ENCODE peak calls at places on chromosome 11, in ten cellular contexts. O is H9; K is HFFc6; J is astrocyte of the cerebellum; V is stomach; U is colonic mucosa; T is fibroblast of mammary gland; Q is right lobe of liver; M is foreskin fibroblast; X is CD4-positive, alpha-beta T cell. Y is an unnamed sample.

GRCh38 chr11:33899383-33900037 is 7.6 kb upstream of the LMO2 start:
- DNase-seq in O (no peak), K (peak; percentile 57), J (peak; percentile 75), V (peak; percentile 50), U (peak; percentile 64), T (peak; percentile 83), Q (peak; percentile 67), M (peak; percentile 87), X (no peak), Y (peak; percentile 67)

GRCh38 chr11:63574856-63575602 is 11.8 kb upstream of the PLAAT2 start:
- DNase-seq in O (peak; percentile 14), K (no peak), J (no peak), V (no peak), U (peak; percentile 37), T (peak; percentile 67), Q (peak; percentile 45), M (peak; percentile 33), X (no peak), Y (no peak)

GRCh38 chr11:12888525-12889158 is 120.5 kb upstream of the RASSF10 start:
- DNase-seq in O (peak; percentile 81), K (peak; percentile 84), J (peak; percentile 95), V (peak; percentile 91), U (peak; percentile 86), T (peak; percentile 93), Q (peak; percentile 77), M (peak; percentile 96), X (peak; percentile 71), Y (peak; percentile 79)

GRCh38 chr11:124817036-124817435 is 16.8 kb upstream of the MSANTD2 start:
- DNase-seq in O (no peak), K (no peak), J (no peak), V (no peak), U (peak; percentile 66), T (no peak), Q (peak; percentile 31), M (no peak), X (no peak), Y (no peak)

GRCh38 chr11:17541330-17541885 is 2.8 kb downstream of the USH1C start:
- DNase-seq in O (no peak), K (peak; percentile 33), J (no peak), V (no peak), U (peak; percentile 36), T (no peak), Q (no peak), M (peak; percentile 9), X (no peak), Y (no peak)

GRCh38 chr11:13324709-13325108 is 47.1 kb downstream of the BMAL1 start:
- DNase-seq in O (no peak), K (no peak), J (no peak), V (no peak), U (no peak), T (no peak), Q (no peak), M (no peak), X (no peak), Y (no peak)

GRCh38 chr11:72996959-72997358 is 145.2 kb downstream of the FCHSD2 start:
- DNase-seq in O (no peak), K (no peak), J (no peak), V (no peak), U (no peak), T (no peak), Q (no peak), M (no peak), X (no peak), Y (no peak)

GRCh38 chr11:14835491-14836105 is 56.4 kb downstream of the CYP2R1 start:
- DNase-seq in O (no peak), K (no peak), J (no peak), V (no peak), U (no peak), T (no peak), Q (no peak), M (no peak), X (no peak), Y (no peak)

GRCh38 chr11:44116433-44116832 is 21.0 kb downstream of the EXT2 start:
- DNase-seq in O (no peak), K (no peak), J (no peak), V (no peak), U (no peak), T (no peak), Q (no peak), M (no peak), X (no peak), Y (no peak)

GRCh38 chr11:44125598-44125997 is 30.1 kb downstream of the EXT2 start:
- DNase-seq in O (no peak), K (no peak), J (no peak), V (no peak), U (no peak), T (no peak), Q (no peak), M (no peak), X (no peak), Y (no peak)

DNA sequence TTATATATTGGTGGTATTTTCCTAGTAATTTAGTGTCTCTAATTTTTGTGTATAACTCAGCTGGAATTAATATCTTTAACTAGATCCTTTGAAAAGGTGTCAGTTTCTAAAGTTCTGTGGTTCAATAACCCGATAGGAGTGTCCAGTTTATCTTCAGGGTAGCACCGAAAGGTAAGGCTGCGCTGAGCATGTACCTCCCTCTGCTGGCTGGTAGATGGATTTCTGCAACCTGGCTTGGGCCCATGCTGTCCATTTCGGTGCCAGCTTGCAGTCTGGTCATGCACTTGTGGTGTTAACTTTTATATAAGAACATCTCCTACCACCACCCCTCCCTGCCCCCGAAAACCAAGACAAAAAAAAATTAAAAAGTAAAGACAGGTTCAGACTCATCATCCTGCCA is 24.7 kb downstream of the EXT2 start:
- DNase-seq in O (no peak), K (no peak), J (no peak), V (no peak), U (no peak), T (no peak), Q (no peak), M (peak; percentile 27), X (no peak), Y (no peak)
- TF ChIP-seq CTCF in O (peak; percentile 65), K (peak; percentile 64), J (peak; percentile 40), V (no peak), U (peak; percentile 10), T (peak; percentile 31), Q (peak; percentile 29), M (peak; percentile 13), X (no peak), Y (no peak)

GRCh38 chr11:75582935-75583709 is 21.1 kb downstream of the SERPINH1 start:
- DNase-seq in O (peak; percentile 80), K (peak; percentile 51), J (peak; percentile 32), V (peak; percentile 46), U (peak; percentile 44), T (peak; percentile 48), Q (peak; percentile 54), M (peak; percentile 90), X (no peak), Y (peak; percentile 67)

GRCh38 chr11:75582461-75582934 is 20.4 kb downstream of the SERPINH1 start:
- DNase-seq in O (no peak), K (no peak), J (no peak), V (no peak), U (no peak), T (no peak), Q (no peak), M (no peak), X (no peak), Y (no peak)

GRCh38 chr11:75585271-75585670 is 23.2 kb downstream of the SERPINH1 start:
- DNase-seq in O (no peak), K (no peak), J (no peak), V (no peak), U (no peak), T (no peak), Q (no peak), M (no peak), X (no peak), Y (no peak)

GRCh38 chr11:75588067-75588481 is 26.0 kb downstream of the SERPINH1 start:
- DNase-seq in O (no peak), K (no peak), J (no peak), V (no peak), U (no peak), T (no peak), Q (peak; percentile 60), M (no peak), X (no peak), Y (no peak)

DNA sequence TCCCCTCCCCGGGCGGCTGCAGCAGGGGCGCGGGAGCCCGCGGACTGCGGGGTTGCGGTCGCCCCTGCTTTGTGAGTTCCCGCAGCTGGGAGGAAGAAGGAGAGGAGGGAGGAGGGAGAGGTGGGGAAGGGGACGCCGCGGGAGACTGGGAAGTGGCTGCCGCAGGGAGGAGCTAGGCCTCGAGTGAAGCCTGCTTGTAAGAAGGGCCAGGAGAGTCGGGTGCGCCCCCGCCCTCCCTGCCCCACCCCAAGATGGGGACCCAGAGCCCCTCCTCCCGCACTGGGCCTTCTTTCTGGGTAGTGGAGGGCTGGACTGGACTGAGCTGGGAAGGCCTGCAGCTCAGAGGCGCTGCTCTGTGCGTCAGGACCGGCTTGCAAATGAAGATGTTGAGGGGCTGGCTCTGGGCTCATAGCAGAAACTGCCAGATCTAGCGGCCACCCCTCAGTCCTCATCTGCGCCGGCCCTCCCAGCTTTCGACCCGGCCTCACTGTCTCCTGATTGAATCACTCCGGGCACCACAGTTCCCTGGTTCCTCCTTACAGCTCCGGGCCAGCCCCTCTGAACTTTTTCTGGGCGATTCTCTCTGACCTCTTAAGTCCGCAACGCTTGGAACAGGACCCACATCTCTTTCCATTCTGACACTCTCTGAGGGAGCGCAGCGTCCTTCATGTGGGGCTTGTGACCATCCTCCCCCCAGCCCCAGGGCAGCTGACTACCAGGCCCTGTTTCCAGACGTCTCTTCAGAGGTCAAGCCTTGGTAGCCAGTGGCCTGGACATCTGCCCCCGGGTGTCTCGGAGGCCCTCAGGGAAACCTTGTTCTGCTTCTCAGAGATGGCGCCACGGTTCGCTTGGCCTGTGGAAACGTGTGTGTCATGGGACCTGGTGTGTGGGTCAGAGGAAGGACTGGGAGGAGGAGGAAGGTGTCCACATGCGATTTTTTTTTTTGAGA is 21.9 kb downstream of the SERPINH1 start:
- DNase-seq in O (peak; percentile 82), K (no peak), J (no peak), V (peak; percentile 39), U (peak; percentile 41), T (peak; percentile 72), Q (peak; percentile 59), M (peak; percentile 81), X (no peak), Y (peak; percentile 68)
- TF ChIP-seq CTCF in O (no peak), K (no peak), J (no peak), V (no peak), U (no peak), T (no peak), Q (no peak), M (no peak), X (peak; percentile 12), Y (no peak)

GRCh38 chr11:78840623-78841022 is 266.0 kb upstream of the NARS2 start:
- DNase-seq in O (no peak), K (peak; percentile 41), J (no peak), V (no peak), U (no peak), T (peak; percentile 88), Q (no peak), M (peak; percentile 83), X (no peak), Y (no peak)

GRCh38 chr11:78841451-78842060 is 266.9 kb upstream of the NARS2 start:
- DNase-seq in O (no peak), K (no peak), J (no peak), V (no peak), U (no peak), T (peak; percentile 58), Q (no peak), M (peak; percentile 53), X (no peak), Y (no peak)

GRCh38 chr11:78835646-78836045 is 261.0 kb upstream of the NARS2 start:
- DNase-seq in O (no peak), K (no peak), J (no peak), V (no peak), U (no peak), T (no peak), Q (no peak), M (no peak), X (no peak), Y (no peak)

GRCh38 chr11:78840190-78840589 is 265.5 kb upstream of the NARS2 start:
- DNase-seq in O (no peak), K (peak; percentile 62), J (peak; percentile 41), V (no peak), U (no peak), T (peak; percentile 91), Q (no peak), M (peak; percentile 89), X (no peak), Y (no peak)

DNA sequence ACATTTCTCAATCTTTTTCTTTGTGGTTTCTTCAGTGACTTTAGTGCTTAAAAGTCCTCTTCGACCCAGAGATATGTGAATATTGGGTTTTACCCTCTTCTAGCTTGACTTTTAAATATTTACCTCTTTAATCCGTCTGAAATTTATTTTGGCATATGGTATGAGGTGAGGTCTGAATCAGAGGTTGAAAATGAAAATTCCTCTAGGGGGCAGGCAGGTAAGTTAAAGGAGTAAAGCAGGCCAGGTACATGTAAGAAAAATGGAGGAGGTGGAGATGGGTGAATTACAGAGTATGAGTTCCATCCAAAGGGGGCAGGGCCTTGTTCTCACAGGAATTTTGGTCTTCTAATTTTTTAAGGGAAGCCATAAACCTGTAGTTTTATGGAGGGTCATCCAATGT is 263.8 kb upstream of the NARS2 start:
- DNase-seq in O (no peak), K (no peak), J (no peak), V (no peak), U (no peak), T (no peak), Q (no peak), M (no peak), X (no peak), Y (no peak)
- TF ChIP-seq CTCF in O (peak; percentile 55), K (peak; percentile 33), J (no peak), V (no peak), U (peak; percentile 15), T (no peak), Q (peak; percentile 30), M (no peak), X (no peak), Y (no peak)

GRCh38 chr11:37858398-37858797 is 1260.4 kb upstream of the RAG2 start:
- DNase-seq in O (no peak), K (no peak), J (no peak), V (no peak), U (no peak), T (no peak), Q (no peak), M (peak; percentile 0), X (no peak), Y (no peak)
- TF ChIP-seq CTCF in O (peak; percentile 53), K (peak; percentile 57), J (no peak), V (peak; percentile 20), U (no peak), T (peak; percentile 10), Q (peak; percentile 5), M (no peak), X (no peak), Y (no peak)

Y was measured in lung.